ENCODE peak calls at places on chromosome 17, in eight cellular contexts. I is GM23338, O is endodermal cell, T is fibroblast of pulmonary artery, K is AG09309, R is AG04449, G is mucosa of descending colon, B is psoas muscle. P is an unnamed sample.

GRCh38 chr17:29568331-29569244 is at the start of gene TP53I13:
- DNase-seq in I (peak), O (peak), T (peak), K (no peak), R (no peak), G (peak), B (peak), P (no peak)

GRCh38 chr17:63988741-63989621 is 9.2 kb upstream of the PRR29 start:
- DNase-seq in I (peak), O (peak), T (no peak), K (no peak), R (no peak), G (peak), B (peak), P (no peak)

GRCh38 chr17:45958994-45959665 is 39.9 kb upstream of the STH start:
- DNase-seq in I (no peak), O (no peak), T (no peak), K (no peak), R (no peak), G (no peak), B (no peak), P (no peak)

GRCh38 chr17:10198509-10199249 is at the start of gene GAS7:
- DNase-seq in I (peak), O (peak), T (peak), K (no peak), R (no peak), G (peak), B (peak), P (no peak)

GRCh38 chr17:48608921-48609505 is 1.8 kb downstream of the HOXB7 start:
- DNase-seq in I (no peak), O (no peak), T (no peak), K (no peak), R (no peak), G (no peak), B (no peak), P (no peak)

GRCh38 chr17:60247836-60248461 is 98.2 kb downstream of the CA4 start:
- DNase-seq in I (no peak), O (no peak), T (no peak), K (no peak), R (no peak), G (no peak), B (no peak), P (no peak)

GRCh38 chr17:45123930-45124796 is 8.2 kb downstream of the PLCD3 start:
- DNase-seq in I (peak), O (peak), T (peak), K (no peak), R (no peak), G (peak), B (peak), P (peak)

GRCh38 chr17:66645259-66645658 is 189.7 kb upstream of the CACNG5 start:
- DNase-seq in I (no peak), O (no peak), T (no peak), K (no peak), R (no peak), G (no peak), B (no peak), P (no peak)

GRCh38 chr17:56786989-56787482 is 46.7 kb downstream of the C17orf67 start:
- DNase-seq in I (no peak), O (peak), T (peak), K (peak), R (peak), G (no peak), B (no peak), P (peak)

GRCh38 chr17:1203111-1203966 is 23.6 kb upstream of the ABR start:
- DNase-seq in I (peak), O (peak), T (peak), K (no peak), R (no peak), G (peak), B (peak), P (no peak)

GRCh38 chr17:51154176-51154575 is 817 bp downstream of the NME1 start:
- DNase-seq in I (no peak), O (no peak), T (no peak), K (no peak), R (no peak), G (no peak), B (no peak), P (no peak)

GRCh38 chr17:66791337-66791736 is 43.6 kb upstream of the CACNG5 start:
- DNase-seq in I (no peak), O (peak), T (no peak), K (no peak), R (no peak), G (no peak), B (peak), P (no peak)

GRCh38 chr17:35432176-35433074 is at the start of gene SLFN12:
- DNase-seq in I (peak), O (peak), T (peak), K (peak), R (peak), G (no peak), B (peak), P (peak)

GRCh38 chr17:43445009-43445589 is 38.7 kb upstream of the DHX8 start:
- DNase-seq in I (no peak), O (no peak), T (no peak), K (no peak), R (no peak), G (no peak), B (no peak), P (no peak)

GRCh38 chr17:81553616-81554181 is 1.5 kb upstream of the FAAP100 start:
- DNase-seq in I (no peak), O (no peak), T (peak), K (peak), R (peak), G (peak), B (no peak), P (peak)

GRCh38 chr17:48559609-48560451 is 14.9 kb upstream of the HOXB2 start:
- DNase-seq in I (no peak), O (peak), T (no peak), K (no peak), R (no peak), G (no peak), B (no peak), P (no peak)

GRCh38 chr17:65537845-65538678 is 23.4 kb downstream of the AXIN2 start:
- DNase-seq in I (no peak), O (no peak), T (no peak), K (no peak), R (no peak), G (no peak), B (no peak), P (no peak)

GRCh38 chr17:38874505-38875419 is 4.9 kb downstream of the LASP1 start:
- DNase-seq in I (no peak), O (peak), T (no peak), K (no peak), R (no peak), G (no peak), B (no peak), P (no peak)

GRCh38 chr17:48718781-48719641 is 3.3 kb downstream of the PRAC1 start:
- DNase-seq in I (peak), O (peak), T (no peak), K (no peak), R (no peak), G (no peak), B (no peak), P (no peak)

GRCh38 chr17:39699818-39700147 is at the start of gene ERBB2:
- DNase-seq in I (peak), O (peak), T (peak), K (peak), R (peak), G (peak), B (peak), P (peak)

GRCh38 chr17:7017827-7018200 is 5.0 kb upstream of the BCL6B start:
- DNase-seq in I (no peak), O (peak), T (no peak), K (no peak), R (no peak), G (no peak), B (no peak), P (no peak)

GRCh38 chr17:60653569-60653968 is 24.1 kb upstream of the BCAS3 start:
- DNase-seq in I (no peak), O (no peak), T (no peak), K (no peak), R (no peak), G (no peak), B (no peak), P (no peak)

GRCh38 chr17:17429222-17429621 is 47.6 kb upstream of the MED9 start:
- DNase-seq in I (no peak), O (no peak), T (no peak), K (no peak), R (no peak), G (no peak), B (no peak), P (no peak)

GRCh38 chr17:83083368-83084201 is 4.2 kb downstream of the METRNL start:
- DNase-seq in I (peak), O (peak), T (peak), K (peak), R (peak), G (no peak), B (no peak), P (peak)

GRCh38 chr17:29620271-29620670 is 2.4 kb downstream of the CORO6 start:
- DNase-seq in I (peak), O (peak), T (no peak), K (no peak), R (no peak), G (no peak), B (peak), P (no peak)

GRCh38 chr17:2343421-2343820 is 6.1 kb downstream of the SGSM2 start:
- DNase-seq in I (no peak), O (no peak), T (no peak), K (no peak), R (no peak), G (no peak), B (no peak), P (no peak)

GRCh38 chr17:82272495-82273326 is 789 bp downstream of the CSNK1D start:
- DNase-seq in I (peak), O (peak), T (no peak), K (no peak), R (no peak), G (peak), B (peak), P (no peak)

GRCh38 chr17:58377005-58377660 is 25.1 kb upstream of the SUPT4H1 start:
- DNase-seq in I (peak), O (peak), T (no peak), K (no peak), R (no peak), G (no peak), B (no peak), P (no peak)

GRCh38 chr17:78890111-78890897 is 12.7 kb downstream of the CEP295NL start:
- DNase-seq in I (no peak), O (no peak), T (no peak), K (no peak), R (no peak), G (peak), B (peak), P (peak)

GRCh38 chr17:38656959-38657823 is 17.6 kb downstream of the EPOP start:
- DNase-seq in I (no peak), O (peak), T (no peak), K (no peak), R (no peak), G (peak), B (no peak), P (no peak)

GRCh38 chr17:49843774-49844350 is 4.0 kb downstream of the TAC4 start:
- DNase-seq in I (peak), O (peak), T (peak), K (no peak), R (no peak), G (no peak), B (no peak), P (no peak)

GRCh38 chr17:37031493-37032083 is 82.8 kb downstream of the AATF start:
- DNase-seq in I (no peak), O (no peak), T (no peak), K (no peak), R (no peak), G (no peak), B (no peak), P (no peak)

GRCh38 chr17:57481901-57482300 is 225.6 kb downstream of the MSI2 start:
- DNase-seq in I (no peak), O (no peak), T (peak), K (peak), R (peak), G (no peak), B (no peak), P (peak)

GRCh38 chr17:27423651-27424050 is 32.6 kb upstream of the KSR1 start:
- DNase-seq in I (no peak), O (no peak), T (no peak), K (no peak), R (no peak), G (no peak), B (no peak), P (no peak)

GRCh38 chr17:65297384-65297783 is 160.2 kb downstream of the RGS9 start:
- DNase-seq in I (no peak), O (no peak), T (peak), K (no peak), R (no peak), G (no peak), B (no peak), P (no peak)

GRCh38 chr17:17414316-17414937 is 62.4 kb upstream of the MED9 start:
- DNase-seq in I (no peak), O (no peak), T (peak), K (no peak), R (no peak), G (no peak), B (peak), P (no peak)

GRCh38 chr17:68433211-68433610 is 24.1 kb downstream of the WIPI1 start:
- DNase-seq in I (no peak), O (no peak), T (no peak), K (no peak), R (no peak), G (no peak), B (no peak), P (no peak)

GRCh38 chr17:68433911-68434503 is 23.3 kb downstream of the WIPI1 start:
- DNase-seq in I (no peak), O (no peak), T (no peak), K (no peak), R (no peak), G (no peak), B (no peak), P (no peak)

GRCh38 chr17:68435361-68435760 is 21.9 kb downstream of the WIPI1 start:
- DNase-seq in I (no peak), O (no peak), T (no peak), K (no peak), R (no peak), G (no peak), B (no peak), P (no peak)

GRCh38 chr17:68437979-68438877 is 19.1 kb downstream of the WIPI1 start:
- DNase-seq in I (peak), O (peak), T (peak), K (no peak), R (no peak), G (peak), B (no peak), P (no peak)

DNA sequence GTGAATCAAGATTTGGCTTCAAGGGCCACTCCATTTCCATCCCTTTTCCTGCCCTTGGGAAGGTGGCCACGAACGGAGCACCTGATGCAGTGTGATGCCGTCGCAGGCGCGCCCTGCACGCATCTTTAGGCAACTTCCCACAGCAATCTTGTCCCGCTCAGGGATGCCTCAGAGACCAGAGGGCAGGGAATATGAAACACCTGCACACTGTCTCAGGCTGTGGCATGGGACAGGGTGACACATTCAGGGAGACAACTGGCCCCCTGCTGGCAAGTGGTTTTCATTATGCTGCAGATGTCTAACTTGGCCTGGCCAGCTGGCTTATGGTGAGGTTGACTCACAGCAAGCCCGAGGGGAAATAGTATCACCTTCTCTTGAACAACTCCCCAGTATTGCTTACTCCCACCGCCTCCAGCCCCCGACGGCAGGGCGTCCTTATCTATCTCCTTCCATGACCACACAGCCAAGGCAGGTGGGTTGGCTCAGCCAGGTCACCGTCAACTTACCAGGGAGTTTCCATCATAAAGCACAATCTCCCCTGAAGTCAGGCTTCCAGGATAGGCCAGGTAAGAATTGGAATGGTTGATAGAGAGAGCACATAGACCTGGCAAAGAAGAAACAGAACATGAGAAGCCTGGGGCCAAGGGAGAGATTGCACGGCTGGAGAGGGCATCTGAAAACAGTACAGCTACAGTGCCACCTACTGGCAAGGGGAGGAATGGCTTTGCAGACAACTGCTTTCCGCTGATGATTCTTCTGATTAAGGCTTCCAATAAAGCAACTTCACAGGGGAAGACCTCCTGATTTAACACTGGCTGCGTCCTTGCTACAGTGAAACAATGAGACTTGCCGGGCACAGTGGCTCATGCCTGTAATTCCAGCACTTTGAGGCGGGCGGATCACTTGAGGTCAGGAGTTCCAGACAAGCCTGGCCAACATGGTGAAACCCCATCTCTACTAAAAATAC is 21.1 kb downstream of the WIPI1 start:
- DNase-seq in I (peak), O (peak), T (peak), K (peak), R (no peak), G (no peak), B (peak), P (no peak)
- TF ChIP-seq CTCF in I (peak), O (peak), T (peak), K (peak), R (peak), G (peak), B (peak), P (peak)

GRCh38 chr17:77744268-77744988 is 214.1 kb upstream of the TNRC6C start:
- DNase-seq in I (no peak), O (peak), T (no peak), K (no peak), R (no peak), G (no peak), B (peak), P (no peak)
- H3K4me3 ChIP-seq in I (no peak), O (no peak), T (no peak), K (no peak), R (no peak), G (no peak), B (no peak), P (no peak)

GRCh38 chr17:3846739-3847670 is 959 bp upstream of the NCBP3 start:
- DNase-seq in I (no peak), O (no peak), T (no peak), K (no peak), R (no peak), G (peak), B (no peak), P (no peak)

GRCh38 chr17:3845754-3846738 is at the start of gene NCBP3:
- DNase-seq in I (peak), O (peak), T (peak), K (peak), R (peak), G (peak), B (peak), P (peak)

GRCh38 chr17:3848229-3848628 is 2.2 kb upstream of the NCBP3 start:
- DNase-seq in I (no peak), O (no peak), T (no peak), K (no peak), R (no peak), G (peak), B (no peak), P (no peak)

GRCh38 chr17:3845361-3845753 is 689 bp downstream of the NCBP3 start:
- DNase-seq in I (no peak), O (no peak), T (peak), K (no peak), R (no peak), G (no peak), B (no peak), P (no peak)

DNA sequence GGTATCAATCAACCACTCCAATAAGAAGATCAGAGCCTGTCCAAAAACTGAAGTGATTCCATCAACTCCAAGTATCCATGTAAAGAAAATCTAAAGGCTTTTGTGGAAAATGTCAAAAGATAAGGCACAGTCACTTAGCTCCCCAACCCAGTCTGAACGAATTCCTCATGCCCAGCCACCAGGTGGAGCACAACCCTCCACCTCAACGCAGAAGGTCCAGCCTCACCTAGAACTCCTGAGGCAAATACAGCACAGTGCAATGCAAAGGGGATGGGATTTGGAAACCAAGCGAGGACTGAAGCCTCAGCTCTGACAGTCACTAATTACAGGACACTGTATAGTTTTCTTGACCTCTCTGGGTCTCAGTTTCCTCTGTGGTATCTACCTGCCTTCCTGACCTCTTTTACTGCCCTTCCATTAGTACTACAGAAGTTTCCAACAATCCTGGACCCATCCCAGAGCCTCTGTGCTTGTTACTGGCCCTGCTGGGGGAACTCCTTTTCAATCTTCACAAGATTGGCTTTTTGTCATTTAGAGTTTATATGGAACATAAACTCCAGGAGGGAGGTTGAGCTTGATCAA is 2.0 kb downstream of the NCBP3 start:
- DNase-seq in I (peak), O (peak), T (peak), K (no peak), R (no peak), G (no peak), B (no peak), P (no peak)
- TF ChIP-seq CTCF in I (peak), O (peak), T (peak), K (peak), R (peak), G (peak), B (peak), P (peak)

DNA sequence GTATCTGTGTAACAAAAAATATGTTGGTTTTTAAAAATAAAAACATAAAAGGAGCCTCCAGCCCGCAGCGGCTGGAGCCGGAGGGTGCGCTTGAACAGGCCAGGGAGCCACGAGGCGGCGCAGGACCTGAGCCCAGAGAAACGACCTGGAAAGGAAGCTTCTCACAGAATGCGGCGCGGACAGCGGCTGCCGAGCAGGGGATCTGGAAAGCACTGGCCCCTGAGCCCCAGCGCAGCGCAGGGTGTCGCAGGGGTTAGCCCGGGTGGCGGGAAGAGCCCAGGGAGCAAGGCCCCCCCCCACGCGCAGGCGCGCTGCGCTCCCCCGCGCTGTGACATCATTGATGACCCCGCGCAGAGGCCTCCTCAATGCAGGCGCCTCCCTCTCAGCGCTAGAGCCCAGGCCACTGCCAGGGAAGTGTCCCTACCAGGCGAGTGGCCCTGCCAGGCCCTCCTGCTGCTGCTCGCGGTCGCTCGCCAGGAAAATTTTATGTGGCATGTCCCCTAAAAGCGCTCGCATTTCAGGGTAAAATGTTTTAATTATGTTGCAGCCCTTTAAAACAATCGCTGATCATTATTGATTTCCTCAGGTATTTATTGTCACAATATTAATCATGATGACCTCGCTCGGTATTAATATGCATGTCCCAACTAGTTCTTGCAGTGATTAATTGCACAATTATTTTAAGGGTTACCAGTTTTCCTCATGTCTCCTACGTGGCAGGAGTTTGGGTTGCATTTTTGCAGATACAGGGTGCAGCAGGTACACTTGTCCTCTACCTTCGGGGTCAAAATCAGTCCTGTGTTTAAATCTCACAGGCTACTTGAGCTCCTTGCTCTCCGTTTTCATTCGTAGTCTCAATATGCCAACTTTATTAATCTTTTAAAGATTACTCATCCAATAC is 134.2 kb downstream of the USP22 start:
- DNase-seq in I (peak), O (peak), T (peak), K (peak), R (no peak), G (peak), B (peak), P (no peak)
- H3K4me3 ChIP-seq in I (peak), O (peak), T (peak), K (peak), R (peak), G (peak), B (peak), P (peak)